ENCODE peak calls at places on chromosomes 3 and 15, in four cellular contexts. C is brain microvascular endothelial cell, P is OCI-LY7, U is NB4. R is an unnamed sample.

GRCh38 chr3:152842423-152842822 is 7.5 kb downstream of the P2RY1 start:
- DNase-seq in C (no peak), P (no peak), U (no peak), R (no peak)

GRCh38 chr15:44094776-44095175 is 100.3 kb downstream of the FRMD5 start:
- DNase-seq in C (peak; percentile 81), P (no peak), U (no peak), R (peak; percentile 61)

GRCh38 chr3:129603561-129603942 is 2.9 kb downstream of the PLXND1 start:
- DNase-seq in C (no peak), P (no peak), U (no peak), R (no peak)

GRCh38 chr3:64554086-64554920 is 133.5 kb downstream of the ADAMTS9 start:
- DNase-seq in C (no peak), P (no peak), U (no peak), R (no peak)

GRCh38 chr3:65277788-65278187 is 590.0 kb upstream of the ADAMTS9 start:
- DNase-seq in C (no peak), P (no peak), U (no peak), R (no peak)

GRCh38 chr15:43808960-43809678 is 8.7 kb downstream of the HYPK start:
- DNase-seq in C (no peak), P (peak; percentile 86), U (no peak), R (no peak)

GRCh38 chr3:77319711-77320110 is 279.8 kb downstream of the ROBO2 start:
- DNase-seq in C (peak; percentile 16), P (peak; percentile 1), U (peak; percentile 29), R (no peak)

GRCh38 chr3:142270407-142270806 is 45.0 kb upstream of the GK5 start:
- DNase-seq in C (no peak), P (no peak), U (peak; percentile 78), R (no peak)

GRCh38 chr3:107117922-107118576 is 259.2 kb upstream of the CCDC54 start:
- DNase-seq in C (peak; percentile 65), P (peak; percentile 45), U (peak; percentile 58), R (peak; percentile 87)

DNA sequence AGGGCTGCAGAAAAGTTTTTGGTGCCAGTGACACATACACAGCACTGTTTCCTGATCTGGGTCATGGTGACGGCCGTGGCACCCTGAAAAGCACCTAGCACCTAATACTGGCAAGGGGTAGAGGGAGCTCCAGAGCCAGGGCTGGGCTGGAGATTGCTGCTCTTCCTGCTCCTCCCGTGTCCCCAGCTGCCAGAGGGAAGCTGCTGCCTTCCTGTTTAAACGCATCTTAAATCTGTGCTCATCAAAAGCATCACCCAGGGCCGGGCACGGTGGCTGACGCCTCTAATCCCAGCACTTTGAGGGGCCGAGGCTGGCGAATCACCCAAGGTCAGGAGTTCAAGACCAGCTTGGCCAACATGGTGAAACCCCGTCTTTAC is 156.7 kb upstream of the MEF2A start:
- DNase-seq in C (peak; percentile 37), P (peak; percentile 21), U (peak; percentile 66), R (peak; percentile 46)
- TF ChIP-seq CTCF in C (peak; percentile 81), P (peak; percentile 48), U (peak; percentile 52), R (peak; percentile 66)

DNA sequence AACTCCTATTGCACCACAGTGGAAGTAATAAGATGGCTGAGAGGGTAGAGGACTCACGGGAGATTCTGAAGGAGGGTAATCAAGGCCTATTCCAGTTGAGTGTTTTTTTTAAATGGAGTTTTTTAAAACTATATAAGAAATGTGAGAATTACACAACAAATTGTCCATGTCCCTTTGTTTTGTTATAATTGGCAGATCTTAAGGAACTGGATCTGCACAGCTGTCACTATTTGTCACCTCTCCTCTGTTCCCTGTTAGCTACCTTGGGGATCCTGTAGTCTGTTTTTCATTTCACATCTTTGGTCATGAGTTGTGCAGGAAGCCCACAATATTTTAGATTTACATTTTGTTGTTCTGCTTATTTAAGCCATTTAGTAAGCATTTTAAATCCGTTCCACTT is 77.3 kb upstream of the TSPAN3 start:
- DNase-seq in C (no peak), P (no peak), U (no peak), R (no peak)
- H3K4me3 ChIP-seq in C (no peak overlapping the region), P (no peak overlapping the region), U (no peak overlapping the region), R (no peak overlapping the region)

DNA sequence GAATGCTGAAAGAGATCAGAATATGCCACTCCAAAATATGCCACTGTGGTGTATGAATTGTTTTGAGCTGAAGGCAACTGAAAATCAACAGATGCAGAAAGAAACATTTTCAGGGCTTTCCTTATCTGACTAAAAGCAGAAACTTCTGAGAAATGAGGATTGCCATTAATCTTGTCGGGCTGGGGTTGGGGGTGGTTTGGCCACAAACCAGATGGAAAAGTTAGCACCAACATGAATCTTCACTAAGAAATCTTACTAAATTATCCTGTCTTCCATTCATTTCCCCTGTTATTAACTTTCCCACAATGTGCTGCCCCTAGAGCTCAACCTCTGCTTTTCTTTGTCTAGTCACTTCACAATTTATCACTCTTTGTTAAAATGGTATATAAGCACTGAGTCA is 229.9 kb upstream of the GADL1 start:
- DNase-seq in C (no peak), P (no peak), U (no peak), R (peak; percentile 63)
- TF ChIP-seq CTCF in C (no peak), P (no peak), U (no peak), R (no peak)

GRCh38 chr15:36498922-36499321 is 80.5 kb upstream of the CDIN1 start:
- DNase-seq in C (no peak), P (no peak), U (no peak), R (no peak)
- H3K4me3 ChIP-seq in C (no peak overlapping the region), P (no peak overlapping the region), U (no peak overlapping the region), R (no peak overlapping the region)

GRCh38 chr15:92954578-92954977 is 54.5 kb downstream of the CHD2 start:
- DNase-seq in C (no peak), P (peak; percentile 25), U (peak; percentile 61), R (no peak)
- TF ChIP-seq CTCF in C (peak; percentile 57), P (peak; percentile 81), U (peak; percentile 60), R (peak; percentile 35)